ENCODE peak calls at places on chromosomes 5 and 9, in ten cellular contexts. B is ovary, M is foreskin fibroblast, S is mucosa of descending colon, E is tibial artery, F is transverse colon, D is ascending aorta, A is aorta, K is kidney epithelial cell, C is esophagus squamous epithelium. H is an unnamed sample.

GRCh38 chr5:1032551-1033027 is 24.0 kb downstream of the NKD2 start:
- DNase-seq in D (no peak), M (no peak), S (no peak), B (peak), K (no peak), E (no peak), A (no peak), F (no peak), C (no peak), H (no peak)

GRCh38 chr9:134320195-134320885 is 5.9 kb upstream of the RXRA start:
- DNase-seq in A (no peak), F (no peak), E (no peak), M (no peak), C (no peak), S (no peak), B (peak), D (no peak), K (no peak), H (no peak)

GRCh38 chr5:112776301-112776856 is 38.7 kb downstream of the APC start:
- DNase-seq in C (no peak), A (no peak), D (no peak), S (no peak), K (no peak), F (no peak), B (no peak), E (no peak), M (peak), H (peak)

GRCh38 chr5:31124906-31125305 is 68.6 kb upstream of the CDH6 start:
- DNase-seq in S (no peak), K (no peak), D (no peak), C (no peak), B (no peak), A (no peak), F (no peak), E (no peak), M (no peak), H (no peak)

GRCh38 chr9:129383415-129384088 is 205.5 kb upstream of the IER5L start:
- DNase-seq in K (no peak), D (peak), M (peak), F (peak), B (peak), E (peak), S (peak), A (peak), C (peak), H (peak)

GRCh38 chr5:180211761-180212035 is 2.7 kb upstream of the RASGEF1C start:
- DNase-seq in C (no peak), E (no peak), B (no peak), S (no peak), M (no peak), F (no peak), A (no peak), D (no peak), K (no peak), H (no peak)

GRCh38 chr5:1665231-1665630 is 134.4 kb downstream of the MRPL36 start:
- DNase-seq in B (no peak), E (no peak), S (no peak), C (no peak), A (no peak), D (no peak), M (no peak), F (no peak), K (no peak), H (no peak)

GRCh38 chr9:110623462-110624025 is 44.0 kb upstream of the SVEP1 start:
- DNase-seq in C (no peak), S (no peak), E (peak), D (no peak), B (no peak), F (peak), M (no peak), A (no peak), K (no peak), H (no peak)

GRCh38 chr5:175696855-175697198 is 39.0 kb downstream of the HRH2 start:
- DNase-seq in E (peak), K (no peak), B (no peak), S (no peak), A (no peak), F (no peak), M (no peak), C (no peak), D (no peak), H (no peak)

GRCh38 chr9:115165233-115165632 is 47.3 kb upstream of the TNC start:
- DNase-seq in D (no peak), A (no peak), S (no peak), C (no peak), B (no peak), E (no peak), K (no peak), F (no peak), M (no peak), H (no peak)

GRCh38 chr5:52837068-52837467 is 49.4 kb downstream of the ITGA1 start:
- DNase-seq in F (no peak), E (peak), S (no peak), M (no peak), B (no peak), C (no peak), D (peak), K (peak), A (no peak), H (no peak)

GRCh38 chr5:112373888-112374287 is 45.2 kb downstream of the EPB41L4A start:
- DNase-seq in E (no peak), A (no peak), D (no peak), F (no peak), K (no peak), B (no peak), M (no peak), C (no peak), S (no peak), H (no peak)

GRCh38 chr5:60763061-60763460 is 63.1 kb upstream of the DEPDC1B start:
- DNase-seq in E (no peak), D (no peak), A (no peak), K (no peak), F (no peak), C (no peak), B (no peak), M (no peak), S (no peak), H (no peak)

GRCh38 chr9:19431361-19432171 is 22.8 kb downstream of the ACER2 start:
- DNase-seq in A (peak), D (peak), S (no peak), M (no peak), E (peak), F (no peak), K (no peak), B (peak), C (no peak), H (no peak)

GRCh38 chr5:34817558-34818351 is 21.2 kb upstream of the TTC23L start:
- DNase-seq in S (no peak), B (no peak), C (no peak), F (no peak), D (no peak), K (no peak), A (no peak), E (no peak), M (no peak), H (no peak)

GRCh38 chr5:41246376-41246775 is 33.0 kb upstream of the C6 start:
- DNase-seq in F (no peak), E (no peak), C (no peak), A (no peak), D (no peak), K (peak), B (no peak), M (peak), S (no peak), H (peak)

GRCh38 chr5:73826761-73827450 is 200.9 kb downstream of the ARHGEF28 start:
- DNase-seq in C (no peak), A (no peak), D (no peak), B (peak), K (no peak), F (no peak), S (no peak), E (no peak), M (peak), H (peak)

GRCh38 chr5:96968614-96969013 is 32.7 kb downstream of the LNPEP start:
- DNase-seq in M (no peak), K (no peak), S (no peak), F (no peak), C (no peak), B (no peak), A (no peak), E (no peak), D (no peak), H (no peak)

GRCh38 chr9:88723751-88724150 is 188.8 kb downstream of the NXNL2 start:
- DNase-seq in A (no peak), D (no peak), E (no peak), B (no peak), F (no peak), M (no peak), C (no peak), K (no peak), S (no peak), H (no peak)

GRCh38 chr5:31934156-31934555 is 240.0 kb downstream of the GOLPH3 start:
- DNase-seq in E (no peak), B (no peak), M (no peak), S (no peak), K (no peak), D (no peak), C (no peak), A (no peak), F (no peak), H (no peak)

GRCh38 chr9:108467653-108468324 is 388.0 kb downstream of the ACTL7B start:
- DNase-seq in E (no peak), D (peak), B (no peak), C (no peak), A (peak), F (peak), K (no peak), M (peak), S (peak), H (no peak)

GRCh38 chr5:142478116-142478515 is 153.3 kb upstream of the SPRY4 start:
- DNase-seq in K (no peak), E (no peak), D (no peak), B (no peak), F (no peak), M (no peak), S (no peak), C (no peak), A (no peak), H (no peak)

GRCh38 chr9:81634437-81634836 is 54.9 kb downstream of the TLE1 start:
- DNase-seq in B (no peak), C (no peak), A (no peak), K (no peak), F (no peak), S (no peak), E (no peak), M (no peak), D (no peak), H (no peak)

GRCh38 chr9:97403746-97404316 is 8.1 kb upstream of the TDRD7 start:
- DNase-seq in B (no peak), K (no peak), F (no peak), C (no peak), S (no peak), D (no peak), E (no peak), M (no peak), A (no peak), H (no peak)

GRCh38 chr5:124620743-124621142 is 125.7 kb downstream of the ZNF608 start:
- DNase-seq in K (no peak), A (no peak), M (no peak), C (no peak), D (no peak), E (no peak), B (no peak), S (no peak), F (no peak), H (no peak)

GRCh38 chr5:18797241-18797640 is 1163.0 kb downstream of the TAF11L14 start:
- DNase-seq in K (no peak), B (no peak), S (no peak), C (no peak), D (no peak), M (no peak), A (no peak), E (no peak), F (no peak), H (no peak)

GRCh38 chr5:135332519-135333150 is 66.4 kb downstream of the MACROH2A1 start:
- DNase-seq in K (no peak), F (no peak), S (no peak), A (no peak), C (no peak), B (no peak), E (no peak), D (no peak), M (peak), H (no peak)

GRCh38 chr9:5263568-5264218 is 32.5 kb downstream of the INSL4 start:
- DNase-seq in B (no peak), M (no peak), C (no peak), A (no peak), D (no peak), E (no peak), S (no peak), K (no peak), F (no peak), H (no peak)

GRCh38 chr9:121376214-121376830 is 6.3 kb upstream of the STOM start:
- DNase-seq in A (no peak), M (no peak), D (no peak), S (no peak), F (no peak), E (no peak), B (no peak), K (no peak), C (no peak), H (no peak)

GRCh38 chr9:72839140-72839539 is 113.7 kb downstream of the ALDH1A1 start:
- DNase-seq in B (no peak), F (no peak), M (no peak), D (no peak), E (no peak), A (no peak), K (no peak), C (no peak), S (no peak), H (no peak)

GRCh38 chr5:53110156-53110555 is 599 bp upstream of the MOCS2 start:
- DNase-seq in M (no peak), S (peak), E (no peak), A (no peak), F (no peak), B (peak), C (no peak), D (no peak), K (no peak), H (no peak)

DNA sequence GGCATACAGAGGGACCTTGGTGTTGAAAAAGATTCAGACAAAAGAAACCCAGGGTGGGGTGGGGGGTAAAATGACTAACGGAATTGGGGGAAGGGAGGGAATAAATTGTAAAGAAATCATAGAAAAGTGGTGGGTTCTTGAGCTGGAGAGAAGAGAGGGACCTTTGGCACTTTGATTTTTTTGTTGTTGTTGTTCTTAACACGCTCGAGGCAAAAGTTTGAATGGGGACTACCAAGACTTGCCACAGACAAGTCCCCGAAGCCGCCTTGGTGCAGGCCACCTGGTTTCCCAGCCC is 616 bp downstream of the VCAN start:
- DNase-seq in D (no peak), M (no peak), A (no peak), C (no peak), E (no peak), F (no peak), B (no peak), K (no peak), S (no peak), H (no peak)
- H3K4me3 ChIP-seq in D (peak), M (peak), A (peak), C (peak), E (peak), F (peak), B (peak), K (peak), S (no peak), H (peak)

DNA sequence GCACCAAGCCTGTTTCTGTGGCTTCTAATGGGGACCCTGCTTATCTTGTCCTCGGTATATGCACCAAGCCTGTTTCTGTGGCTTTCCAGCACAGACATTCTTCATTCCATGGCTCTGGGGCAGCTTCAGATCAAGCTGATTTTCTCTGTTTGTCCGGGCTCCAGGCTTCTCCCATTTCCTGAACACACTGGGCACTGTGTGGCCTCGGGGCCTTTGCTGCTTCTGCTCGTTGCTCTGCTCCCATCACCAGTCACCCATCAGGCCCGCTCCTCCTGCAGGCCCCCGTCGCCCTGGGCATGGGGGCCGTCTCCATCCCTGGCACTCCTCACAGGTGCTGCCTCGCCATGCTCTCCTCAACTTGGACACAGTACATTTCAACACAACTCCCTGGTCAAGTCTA is 30.6 kb downstream of the ZNF354A start:
- DNase-seq in K (no peak), B (no peak), F (no peak), A (no peak), S (no peak), D (no peak), M (no peak), C (no peak), E (no peak), H (no peak)
- H3K4me3 ChIP-seq in K (no peak), B (no peak), F (no peak), A (no peak), S (no peak), D (no peak), M (no peak), C (no peak), E (no peak), H (no peak)

DNA sequence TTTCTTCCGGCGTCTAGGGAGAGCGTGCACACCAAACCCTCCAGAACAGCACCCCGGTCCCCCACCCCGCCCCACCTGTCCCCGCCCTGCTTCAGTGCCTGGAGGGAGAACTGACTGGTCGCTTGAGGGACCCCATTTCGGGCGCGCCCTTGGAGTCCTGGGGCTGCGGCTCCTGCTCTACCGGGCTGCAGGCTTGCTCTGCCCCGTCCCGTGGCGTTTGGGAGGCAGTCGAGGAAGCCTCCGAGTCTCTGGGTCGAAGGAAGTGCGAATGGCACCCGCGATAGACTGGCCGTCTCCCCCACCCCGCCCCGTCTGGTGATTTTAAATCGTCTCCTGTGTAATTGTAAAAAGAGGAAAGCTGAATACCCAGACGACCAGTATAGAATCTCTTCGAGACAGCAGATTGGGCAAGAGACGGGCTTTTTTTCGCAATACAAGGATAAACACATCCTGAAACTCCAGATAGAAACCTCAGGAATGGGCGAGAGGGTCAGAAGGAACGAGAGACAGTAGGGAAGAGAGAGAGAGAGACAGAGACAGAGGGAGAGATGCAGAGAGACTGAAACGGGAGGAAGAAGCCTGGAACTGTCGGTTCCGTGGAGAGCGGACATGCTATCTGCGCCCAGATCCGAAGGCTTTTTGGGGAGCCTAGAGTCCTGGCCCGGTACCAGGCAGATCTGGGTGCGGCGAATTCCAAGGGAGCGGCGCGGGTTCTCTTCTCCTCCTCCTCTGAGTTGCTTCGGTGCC is 9.9 kb downstream of the PRDM6 start:
- DNase-seq in D (no peak), B (peak), E (no peak), C (no peak), A (no peak), M (peak), K (no peak), S (no peak), F (no peak), H (no peak)
- H3K4me3 ChIP-seq in D (peak), B (no peak), E (peak), C (peak), A (peak), M (peak), K (no peak), S (no peak), F (no peak), H (peak)

GRCh38 chr9:132645306-132645705 is 24.5 kb downstream of the DDX31 start:
- DNase-seq in S (no peak), C (no peak), M (no peak), F (no peak), D (no peak), E (no peak), A (no peak), K (no peak), B (no peak), H (no peak)
- H3K4me3 ChIP-seq in S (no peak), C (no peak), M (no peak), F (no peak), D (no peak), E (no peak), A (no peak), K (no peak), B (no peak), H (no peak)

GRCh38 chr5:139399501-139400121 is 4.3 kb downstream of the SPATA24 start:
- DNase-seq in M (no peak), D (no peak), S (no peak), F (no peak), K (no peak), C (no peak), B (no peak), E (no peak), A (no peak), H (no peak)
- H3K4me3 ChIP-seq in M (no peak), D (no peak), S (no peak), F (no peak), K (no peak), C (no peak), B (no peak), E (no peak), A (no peak), H (no peak)

DNA sequence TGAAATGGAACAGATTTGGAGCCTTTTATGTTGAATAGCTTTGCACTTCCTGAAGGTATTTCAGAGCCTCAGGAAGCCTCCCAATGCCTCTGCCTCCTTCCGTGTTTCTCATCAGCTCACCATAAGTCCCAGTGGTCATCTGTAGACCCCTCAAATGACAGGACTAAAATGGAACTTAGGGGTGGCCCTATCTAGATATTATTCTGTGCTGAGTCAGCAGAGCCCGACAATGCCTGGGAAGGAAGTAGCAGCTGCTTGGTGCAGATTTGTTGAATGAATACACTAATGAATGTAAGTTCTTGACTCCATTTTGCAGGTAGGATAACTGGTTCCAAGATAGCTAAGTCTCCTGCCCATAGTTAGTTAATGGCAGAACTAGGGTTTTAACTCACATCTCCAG is 97.7 kb downstream of the ASTN2 start:
- DNase-seq in A (no peak), E (no peak), C (no peak), S (no peak), M (no peak), K (no peak), D (no peak), B (no peak), F (no peak), H (no peak)
- H3K4me3 ChIP-seq in A (no peak), E (no peak), C (no peak), S (no peak), M (no peak), K (no peak), D (no peak), B (no peak), F (no peak), H (no peak)

GRCh38 chr9:106218427-106218826 is 524.1 kb downstream of the TMEM38B start:
- DNase-seq in F (no peak), M (no peak), D (no peak), S (no peak), A (no peak), B (no peak), K (no peak), C (no peak), E (no peak), H (no peak)
- H3K4me3 ChIP-seq in F (no peak), M (no peak), D (no peak), S (no peak), A (no peak), B (no peak), K (no peak), C (no peak), E (no peak), H (no peak)

GRCh38 chr5:69042500-69042899 is 51.3 kb upstream of the SLC30A5 start:
- DNase-seq in M (no peak), B (no peak), C (no peak), S (no peak), E (no peak), D (no peak), F (no peak), K (no peak), A (no peak), H (no peak)
- H3K4me3 ChIP-seq in M (no peak), B (no peak), C (no peak), S (no peak), E (no peak), D (no peak), F (no peak), K (no peak), A (no peak), H (no peak)

H was measured in skeletal muscle cell.